ENCODE peak calls at places on chromosomes 6 and 20, in nine cellular contexts. F is A549; Z is testis; X is small intestine; O is body of pancreas; B is lower lobe of right lung; Q is DND-41; W is CD4-positive, alpha-beta memory T cell; J is uterus. S is an unnamed sample.

GRCh38 chr20:62342910-62343309 is 24.2 kb downstream of the LAMA5 start:
- DNase-seq in W (no peak), O (no peak), Z (no peak), J (no peak), B (no peak), F (no peak), Q (no peak), X (no peak), S (no peak)

GRCh38 chr6:166928644-166929515 is 27.5 kb downstream of the RNASET2 start:
- DNase-seq in B (no peak), Q (no peak), Z (no peak), X (no peak), J (no peak), F (no peak), W (no peak), O (no peak), S (no peak)

GRCh38 chr6:17907467-17908229 is 79.8 kb downstream of the KIF13A start:
- DNase-seq in W (no peak), J (peak; percentile 71), Z (peak; percentile 29), F (peak; percentile 66), O (peak; percentile 33), X (peak; percentile 44), Q (no peak), B (peak; percentile 68), S (no peak)

GRCh38 chr6:159682265-159682664 is 10.8 kb downstream of the SOD2 start:
- DNase-seq in F (no peak), J (no peak), O (no peak), X (no peak), W (no peak), Z (no peak), B (no peak), Q (no peak), S (no peak)

GRCh38 chr6:16752206-16752867 is 8.9 kb downstream of the ATXN1 start:
- DNase-seq in F (peak; percentile 25), O (no peak), Q (no peak), W (no peak), X (peak; percentile 58), Z (no peak), J (no peak), B (no peak), S (no peak)

GRCh38 chr6:80956898-80957297 is 795.6 kb downstream of the TENT5A start:
- DNase-seq in Q (no peak), Z (no peak), X (no peak), W (no peak), O (no peak), F (no peak), B (no peak), J (no peak), S (no peak)

GRCh38 chr6:26432622-26433021 is 7.7 kb upstream of the BTN3A3 start:
- DNase-seq in O (no peak), X (peak; percentile 72), B (no peak), J (no peak), F (no peak), Z (no peak), Q (no peak), W (no peak), S (no peak)

GRCh38 chr20:33401042-33401921 is at the start of gene CDK5RAP1:
- DNase-seq in Z (peak; percentile 93), W (peak; percentile 82), Q (peak; percentile 92), O (peak; percentile 88), X (peak; percentile 88), B (peak; percentile 90), F (peak; percentile 79), J (peak; percentile 84), S (peak; percentile 85)

GRCh38 chr6:101668496-101668895 is 275.0 kb downstream of the GRIK2 start:
- DNase-seq in Z (no peak), X (no peak), Q (no peak), J (no peak), B (no peak), F (no peak), W (no peak), O (no peak), S (no peak)

GRCh38 chr20:51661609-51662178 is 106.5 kb downstream of the ATP9A start:
- DNase-seq in B (no peak), W (peak; percentile 38), Q (peak; percentile 10), Z (no peak), O (no peak), F (peak; percentile 68), J (no peak), X (peak; percentile 13), S (peak; percentile 32)

DNA sequence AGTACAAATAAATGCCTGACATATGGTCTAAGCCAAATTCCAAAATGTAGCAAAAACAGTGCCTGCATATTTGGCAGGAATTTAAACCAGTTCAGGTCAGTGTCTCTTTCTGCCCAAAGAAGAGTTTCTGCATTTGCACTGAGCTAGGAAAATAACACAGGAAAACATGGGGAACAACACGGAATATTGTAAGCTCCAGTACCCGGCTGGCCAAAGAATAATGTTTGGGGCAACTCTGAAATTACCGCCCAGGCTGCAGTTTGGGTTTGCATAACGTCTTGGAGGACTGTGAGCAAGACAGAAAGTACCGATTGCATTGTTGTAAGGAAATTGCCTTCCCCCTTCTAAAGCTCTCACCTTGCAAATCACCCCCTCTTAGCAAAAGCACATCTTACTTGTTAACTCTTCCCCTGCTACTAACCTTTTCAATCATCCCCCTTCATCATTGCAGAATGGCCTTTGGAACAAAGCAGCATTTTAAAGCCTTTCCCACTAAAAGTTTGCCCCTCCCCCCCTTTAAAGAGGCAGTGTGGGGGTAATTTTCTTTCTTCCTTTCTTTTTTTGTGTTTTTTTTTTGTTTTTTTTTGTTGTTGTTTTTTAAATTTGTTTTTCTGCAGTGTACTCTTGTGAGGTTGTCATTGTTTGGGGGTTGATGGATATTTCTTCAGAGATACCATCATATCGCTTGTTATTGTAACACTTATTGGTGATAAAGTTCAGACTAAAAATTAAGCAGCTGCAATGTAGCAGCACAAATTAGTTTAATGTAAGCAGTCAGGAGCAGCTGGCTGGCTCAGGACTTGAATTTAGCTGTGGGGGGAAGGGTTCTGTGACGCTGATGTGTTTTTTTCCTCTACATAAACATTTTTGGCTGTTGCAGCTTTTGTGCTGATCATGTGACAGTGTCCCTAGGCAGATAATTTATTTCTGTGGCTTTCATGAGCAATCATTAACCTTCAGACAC is 100.0 kb upstream of the CITED2 start:
- DNase-seq in Z (peak; percentile 38), O (peak; percentile 57), X (peak; percentile 11), W (no peak), Q (no peak), F (no peak), J (no peak), B (no peak), S (no peak)
- H3K4me3 ChIP-seq in Z (no peak overlapping the region), O (no peak overlapping the region), X (no peak overlapping the region), W (no peak overlapping the region), Q (no peak overlapping the region), F (no peak overlapping the region), J (no peak overlapping the region), B (peak overlapping the region; percentile 25), S (no peak overlapping the region)

DNA sequence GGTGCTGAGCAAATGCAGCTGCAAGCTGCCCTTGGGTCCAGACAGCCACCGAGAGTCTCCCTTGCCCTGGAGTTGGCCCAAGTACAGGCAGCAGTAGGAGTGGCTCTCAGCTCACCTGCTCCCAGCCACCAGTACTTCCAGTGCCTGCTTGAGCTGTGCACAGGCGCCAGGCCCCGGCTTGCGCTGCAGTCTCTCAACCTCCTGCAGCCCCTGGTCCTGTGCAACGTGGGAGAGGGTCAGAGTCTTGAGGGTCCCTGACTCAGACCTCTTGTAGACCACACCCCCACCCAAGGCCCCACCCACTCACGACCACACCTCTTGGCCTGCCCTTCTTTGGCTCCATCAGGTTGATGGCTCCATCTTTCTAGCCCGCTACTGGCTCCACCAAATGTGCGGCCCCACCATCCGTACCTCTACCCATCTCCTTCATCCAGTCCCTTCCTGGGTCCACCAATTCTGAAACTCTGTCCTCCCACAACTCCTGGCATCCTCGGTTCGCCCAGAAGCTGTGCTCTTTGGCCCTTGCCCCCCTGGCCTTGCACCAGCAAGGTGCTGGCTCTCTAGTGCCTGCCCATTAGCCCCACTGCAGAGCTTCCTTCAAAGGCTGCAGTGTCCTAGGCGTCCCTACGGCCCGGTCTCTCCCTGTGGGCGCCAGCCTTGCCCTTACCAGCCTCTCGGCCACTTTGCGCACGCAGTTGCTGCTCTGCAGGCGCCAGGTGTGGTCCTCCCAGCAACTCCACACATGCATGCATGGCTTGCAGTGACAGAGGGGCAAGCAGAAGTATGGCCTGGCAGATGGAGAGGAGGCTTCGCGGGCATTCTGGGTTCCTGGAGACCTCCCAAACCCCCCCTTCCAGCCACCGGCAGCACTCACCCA is 16.5 kb upstream of the SPAG4 start:
- DNase-seq in W (no peak), Z (no peak), Q (no peak), F (no peak), B (no peak), J (no peak), O (peak; percentile 78), X (peak; percentile 74), S (no peak)
- H3K27ac ChIP-seq in W (no peak overlapping the region), Z (no peak overlapping the region), Q (no peak overlapping the region), F (no peak overlapping the region), B (no peak overlapping the region), J (no peak overlapping the region), O (no peak overlapping the region), X (no peak overlapping the region), S (no peak overlapping the region)

GRCh38 chr6:30880563-30881252 is 3.6 kb upstream of the DDR1 start:
- DNase-seq in J (no peak), O (no peak), Q (no peak), B (no peak), Z (no peak), F (no peak), X (no peak), W (no peak), S (no peak)
- H3K4me3 ChIP-seq in J (no peak overlapping the region), O (no peak overlapping the region), Q (no peak overlapping the region), B (no peak overlapping the region), Z (no peak overlapping the region), F (no peak overlapping the region), X (no peak overlapping the region), W (no peak overlapping the region), S (no peak overlapping the region)

DNA sequence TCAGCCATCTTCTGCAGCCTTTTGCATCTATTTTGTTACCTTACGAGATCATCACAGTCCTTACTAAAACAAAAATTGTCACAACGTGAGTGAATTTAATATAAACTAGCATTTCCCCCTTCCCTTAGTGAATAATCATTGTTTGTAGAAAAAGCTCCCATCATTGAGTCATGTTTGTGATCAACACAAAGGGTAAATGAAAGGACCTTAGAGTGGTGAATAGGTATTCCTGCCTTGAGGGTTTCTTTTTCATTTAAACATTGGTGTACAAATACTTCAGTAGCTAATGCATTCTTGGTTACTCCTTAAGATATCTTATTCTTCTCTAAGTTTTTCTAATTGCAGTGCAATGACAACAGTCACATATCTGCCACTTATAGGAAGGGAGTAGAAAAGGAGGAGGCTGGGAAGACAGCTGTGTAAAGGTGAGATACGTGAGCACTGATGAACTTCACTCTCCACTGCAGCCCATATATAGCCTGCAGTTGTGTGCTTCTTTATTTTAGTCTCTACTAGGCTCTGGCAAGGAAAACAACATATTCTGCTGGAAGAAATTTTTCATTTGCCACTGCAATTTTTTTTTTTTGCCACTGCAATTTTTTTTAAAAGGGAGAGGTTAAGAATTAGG is 27.8 kb downstream of the ADGRG6 start:
- DNase-seq in B (no peak), J (no peak), Q (no peak), W (no peak), X (no peak), F (no peak), Z (no peak), O (no peak), S (no peak)
- H3K27ac ChIP-seq in B (no peak overlapping the region), J (no peak overlapping the region), Q (no peak overlapping the region), W (no peak overlapping the region), X (no peak overlapping the region), F (peak overlapping the region; percentile 56), Z (no peak overlapping the region), O (no peak overlapping the region), S (no peak overlapping the region)

DNA sequence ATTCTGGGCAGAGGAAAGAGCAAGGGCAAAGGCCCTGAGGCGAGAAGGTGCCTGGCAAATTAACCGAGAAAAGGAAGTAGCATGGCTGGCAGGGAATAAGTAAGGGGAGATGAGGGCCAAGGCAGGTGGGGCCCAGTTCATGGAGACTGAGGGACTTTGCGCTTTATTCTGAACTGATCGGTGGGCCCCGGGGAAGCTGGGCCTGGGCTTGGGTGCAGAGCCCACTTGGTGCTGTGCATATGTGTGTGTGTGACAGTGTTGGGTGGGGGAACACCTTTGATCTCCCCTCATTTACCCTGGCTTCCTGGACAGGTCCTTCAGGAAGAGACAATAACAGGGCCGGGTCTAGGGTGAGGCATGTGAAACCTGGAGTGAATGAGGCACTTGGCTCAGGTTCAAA is 2.9 kb upstream of the MDFI start:
- DNase-seq in O (no peak), F (no peak), Q (no peak), J (no peak), B (peak; percentile 25), X (no peak), W (no peak), Z (no peak), S (no peak)
- H3K4me3 ChIP-seq in O (no peak overlapping the region), F (no peak overlapping the region), Q (no peak overlapping the region), J (no peak overlapping the region), B (no peak overlapping the region), X (no peak overlapping the region), W (no peak overlapping the region), Z (no peak overlapping the region), S (no peak overlapping the region)